ENCODE peak calls at places on chromosome 14, in four cellular contexts. One of them, this sample, is unnamed.

GRCh38 chr14:78088941-78089340 is 81.2 kb upstream of the NRXN3 start:
- DNase-seq in astrocyte of the cerebellum: no peak
- DNase-seq in spleen: no peak
- DNase-seq in upper lobe of left lung: no peak
- DNase-seq in this sample: no peak

GRCh38 chr14:91058017-91058675 is 2.3 kb downstream of the RPS6KA5 start:
- DNase-seq in spleen: no peak
- DNase-seq in astrocyte of the cerebellum: no peak
- DNase-seq in upper lobe of left lung: no peak
- DNase-seq in this sample: no peak

GRCh38 chr14:35332517-35333346 is 40.5 kb downstream of the PSMA6 start:
- DNase-seq in upper lobe of left lung: peak; percentile 82
- DNase-seq in spleen: no peak
- DNase-seq in astrocyte of the cerebellum: no peak
- DNase-seq in this sample: no peak

GRCh38 chr14:69354383-69355154 is 43.5 kb downstream of the ERH start:
- DNase-seq in upper lobe of left lung: no peak
- DNase-seq in astrocyte of the cerebellum: no peak
- DNase-seq in spleen: peak; percentile 88
- DNase-seq in this sample: no peak

GRCh38 chr14:52850520-52850919 is 59.1 kb upstream of the GNPNAT1 start:
- DNase-seq in upper lobe of left lung: no peak
- DNase-seq in astrocyte of the cerebellum: no peak
- DNase-seq in spleen: no peak
- DNase-seq in this sample: no peak

GRCh38 chr14:42095155-42095554 is 488.5 kb downstream of the LRFN5 start:
- DNase-seq in spleen: peak; percentile 65
- DNase-seq in upper lobe of left lung: no peak
- DNase-seq in astrocyte of the cerebellum: no peak
- DNase-seq in this sample: no peak

GRCh38 chr14:51828017-51828797 is 32.2 kb upstream of the GNG2 start:
- DNase-seq in astrocyte of the cerebellum: peak; percentile 20
- DNase-seq in upper lobe of left lung: peak; percentile 81
- DNase-seq in spleen: peak; percentile 90
- DNase-seq in this sample: no peak

GRCh38 chr14:36655963-36656768 is 5.5 kb upstream of the PAX9 start:
- DNase-seq in upper lobe of left lung: no peak
- DNase-seq in astrocyte of the cerebellum: no peak
- DNase-seq in spleen: no peak
- DNase-seq in this sample: peak; percentile 73

GRCh38 chr14:103207038-103207403 is 83.8 kb downstream of the TNFAIP2 start:
- DNase-seq in upper lobe of left lung: peak; percentile 45
- DNase-seq in astrocyte of the cerebellum: no peak
- DNase-seq in spleen: no peak
- DNase-seq in this sample: no peak

GRCh38 chr14:55336161-55336560 is 64.9 kb downstream of the FBXO34 start:
- DNase-seq in astrocyte of the cerebellum: no peak
- DNase-seq in spleen: no peak
- DNase-seq in upper lobe of left lung: no peak
- DNase-seq in this sample: no peak

GRCh38 chr14:73231874-73232851 is 5.1 kb upstream of the PAPLN start:
- DNase-seq in upper lobe of left lung: no peak
- DNase-seq in spleen: no peak
- DNase-seq in astrocyte of the cerebellum: no peak
- DNase-seq in this sample: no peak

GRCh38 chr14:53450871-53451270 is 297.7 kb upstream of the DDHD1 start:
- DNase-seq in upper lobe of left lung: peak; percentile 41
- DNase-seq in spleen: no peak
- DNase-seq in astrocyte of the cerebellum: no peak
- DNase-seq in this sample: no peak

GRCh38 chr14:23208286-23208685 is 24.8 kb upstream of the SLC7A8 start:
- DNase-seq in astrocyte of the cerebellum: no peak
- DNase-seq in upper lobe of left lung: no peak
- DNase-seq in spleen: no peak
- DNase-seq in this sample: no peak

GRCh38 chr14:76382495-76382832 is 6.5 kb downstream of the ESRRB start:
- DNase-seq in upper lobe of left lung: no peak
- DNase-seq in spleen: no peak
- DNase-seq in astrocyte of the cerebellum: no peak
- DNase-seq in this sample: no peak

GRCh38 chr14:38138581-38139138 is 69.0 kb upstream of the SSTR1 start:
- DNase-seq in spleen: no peak
- DNase-seq in upper lobe of left lung: no peak
- DNase-seq in astrocyte of the cerebellum: no peak
- DNase-seq in this sample: no peak

GRCh38 chr14:75143761-75144527 is 17.1 kb upstream of the NEK9 start:
- DNase-seq in astrocyte of the cerebellum: no peak
- DNase-seq in upper lobe of left lung: no peak
- DNase-seq in spleen: no peak
- DNase-seq in this sample: no peak

GRCh38 chr14:68939893-68940613 is 39.0 kb downstream of the ACTN1 start:
- DNase-seq in spleen: no peak
- DNase-seq in astrocyte of the cerebellum: peak; percentile 99
- DNase-seq in upper lobe of left lung: no peak
- DNase-seq in this sample: no peak

GRCh38 chr14:55136868-55137785 is 8.1 kb downstream of the LGALS3 start:
- DNase-seq in astrocyte of the cerebellum: peak; percentile 89
- DNase-seq in spleen: no peak
- DNase-seq in upper lobe of left lung: no peak
- DNase-seq in this sample: no peak

GRCh38 chr14:32800320-32800719 is 138.4 kb upstream of the NPAS3 start:
- DNase-seq in astrocyte of the cerebellum: no peak
- DNase-seq in upper lobe of left lung: no peak
- DNase-seq in spleen: no peak
- DNase-seq in this sample: no peak

GRCh38 chr14:92473261-92473946 is 40.2 kb upstream of the RIN3 start:
- DNase-seq in astrocyte of the cerebellum: peak; percentile 31
- DNase-seq in upper lobe of left lung: peak; percentile 54
- DNase-seq in spleen: no peak
- DNase-seq in this sample: peak; percentile 49

GRCh38 chr14:46322730-46323425 is 328.7 kb downstream of the RPL10L start:
- DNase-seq in astrocyte of the cerebellum: no peak
- DNase-seq in spleen: no peak
- DNase-seq in upper lobe of left lung: no peak
- DNase-seq in this sample: no peak

GRCh38 chr14:69711471-69712216 is 55.3 kb upstream of the SRSF5 start:
- DNase-seq in spleen: peak; percentile 76
- DNase-seq in astrocyte of the cerebellum: no peak
- DNase-seq in upper lobe of left lung: peak; percentile 77
- DNase-seq in this sample: no peak

GRCh38 chr14:50830044-50830931 is 674 bp downstream of the NIN start:
- DNase-seq in upper lobe of left lung: peak; percentile 59
- DNase-seq in spleen: peak; percentile 94
- DNase-seq in astrocyte of the cerebellum: no peak
- DNase-seq in this sample: peak; percentile 73

GRCh38 chr14:92414685-92415084 is 91.7 kb downstream of the SLC24A4 start:
- DNase-seq in upper lobe of left lung: peak; percentile 32
- DNase-seq in astrocyte of the cerebellum: no peak
- DNase-seq in spleen: no peak
- DNase-seq in this sample: no peak

GRCh38 chr14:64442300-64442988 is 22.9 kb upstream of the AKAP5 start:
- DNase-seq in upper lobe of left lung: no peak
- DNase-seq in spleen: no peak
- DNase-seq in astrocyte of the cerebellum: no peak
- DNase-seq in this sample: no peak

GRCh38 chr14:98606041-98606640 is 665.9 kb downstream of the BCL11B start:
- DNase-seq in astrocyte of the cerebellum: no peak
- DNase-seq in spleen: no peak
- DNase-seq in upper lobe of left lung: no peak
- DNase-seq in this sample: no peak

GRCh38 chr14:103618999-103619398 is 10.0 kb upstream of the KLC1 start:
- DNase-seq in astrocyte of the cerebellum: no peak
- DNase-seq in spleen: no peak
- DNase-seq in upper lobe of left lung: no peak
- DNase-seq in this sample: no peak

GRCh38 chr14:75888933-75889332 is 92.9 kb downstream of the TGFB3 start:
- DNase-seq in spleen: no peak
- DNase-seq in astrocyte of the cerebellum: no peak
- DNase-seq in upper lobe of left lung: no peak
- DNase-seq in this sample: no peak

DNA sequence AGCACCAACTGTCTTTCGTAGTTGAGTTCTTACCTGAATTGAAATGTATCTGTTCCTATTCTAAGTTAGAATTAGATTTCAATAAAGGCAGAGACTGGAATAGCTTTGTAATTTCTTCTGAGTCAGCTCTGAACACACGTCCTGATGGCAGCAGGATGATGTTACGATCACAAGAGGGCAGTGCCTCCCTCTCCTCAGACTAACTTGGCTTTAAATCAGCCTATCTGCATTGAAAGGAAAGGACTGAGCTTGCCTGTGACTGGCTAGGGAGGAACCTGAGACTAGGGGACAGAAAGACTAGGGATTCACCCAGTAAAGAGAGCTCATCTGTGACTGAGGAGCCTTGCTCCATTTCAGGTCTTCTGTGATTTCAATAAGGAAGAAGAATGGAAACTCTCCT is 323.7 kb upstream of the OR4E1 start:
- DNase-seq in upper lobe of left lung: no peak
- DNase-seq in spleen: no peak
- DNase-seq in astrocyte of the cerebellum: no peak
- DNase-seq in this sample: no peak
- TF ChIP-seq CTCF in upper lobe of left lung: no peak
- TF ChIP-seq CTCF in spleen: no peak
- TF ChIP-seq CTCF in astrocyte of the cerebellum: peak; percentile 4
- TF ChIP-seq CTCF in this sample: peak; percentile 53

DNA sequence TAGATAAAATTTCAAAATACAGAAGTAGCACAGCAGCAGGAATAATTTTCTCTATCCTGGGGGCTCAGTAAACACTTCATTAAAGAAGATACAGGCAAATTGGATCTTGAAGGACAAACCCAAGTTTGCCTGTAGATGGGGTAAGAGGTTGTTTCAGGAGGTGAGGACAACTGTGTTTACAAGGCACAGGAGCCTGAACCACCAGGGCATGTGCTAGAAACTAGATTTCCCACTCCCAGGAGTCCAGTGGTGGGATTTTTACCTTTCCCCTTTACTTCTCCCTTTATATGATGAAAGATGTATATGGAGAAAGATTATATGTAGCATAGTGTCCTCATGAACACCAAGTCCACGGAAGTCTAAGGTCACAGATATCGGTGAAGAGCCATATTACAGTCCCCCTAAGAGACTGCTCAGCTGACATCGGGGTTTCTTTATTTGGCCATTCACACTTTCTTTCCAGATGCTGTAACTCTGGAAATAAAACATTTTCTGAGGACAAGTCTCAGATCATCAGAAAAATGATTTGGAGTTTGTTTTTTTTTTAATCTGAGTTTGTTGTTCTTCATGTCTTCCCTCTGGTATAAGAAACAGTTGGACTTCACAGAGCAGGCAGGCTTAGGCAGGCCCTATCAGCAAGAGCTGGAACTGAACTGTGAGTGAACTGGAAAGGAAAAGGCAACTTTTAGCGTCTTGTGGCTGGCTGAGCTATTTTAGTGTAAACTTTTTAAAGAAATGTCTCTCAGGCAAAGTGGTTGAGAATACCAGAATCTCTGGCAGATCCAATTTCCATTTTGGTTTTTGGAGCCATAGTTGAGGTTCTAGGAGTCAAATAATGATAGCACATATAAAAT is 8.0 kb upstream of the EVL start:
- DNase-seq in upper lobe of left lung: no peak
- DNase-seq in astrocyte of the cerebellum: no peak
- DNase-seq in spleen: no peak
- DNase-seq in this sample: no peak
- TF ChIP-seq CTCF in upper lobe of left lung: peak; percentile 13
- TF ChIP-seq CTCF in astrocyte of the cerebellum: peak; percentile 26
- TF ChIP-seq CTCF in spleen: peak; percentile 21
- TF ChIP-seq CTCF in this sample: peak; percentile 28

GRCh38 chr14:100680439-100681051 is 46.1 kb upstream of the DLK1 start:
- DNase-seq in astrocyte of the cerebellum: no peak
- DNase-seq in upper lobe of left lung: no peak
- DNase-seq in spleen: no peak
- DNase-seq in this sample: no peak

GRCh38 chr14:100677925-100678765 is 48.5 kb upstream of the DLK1 start:
- DNase-seq in spleen: no peak
- DNase-seq in upper lobe of left lung: no peak
- DNase-seq in astrocyte of the cerebellum: peak; percentile 78
- DNase-seq in this sample: no peak

GRCh38 chr14:100679170-100679569 is 47.5 kb upstream of the DLK1 start:
- DNase-seq in upper lobe of left lung: no peak
- DNase-seq in spleen: no peak
- DNase-seq in astrocyte of the cerebellum: no peak
- DNase-seq in this sample: no peak

GRCh38 chr14:100681111-100681510 is 45.6 kb upstream of the DLK1 start:
- DNase-seq in spleen: no peak
- DNase-seq in astrocyte of the cerebellum: no peak
- DNase-seq in upper lobe of left lung: no peak
- DNase-seq in this sample: no peak

DNA sequence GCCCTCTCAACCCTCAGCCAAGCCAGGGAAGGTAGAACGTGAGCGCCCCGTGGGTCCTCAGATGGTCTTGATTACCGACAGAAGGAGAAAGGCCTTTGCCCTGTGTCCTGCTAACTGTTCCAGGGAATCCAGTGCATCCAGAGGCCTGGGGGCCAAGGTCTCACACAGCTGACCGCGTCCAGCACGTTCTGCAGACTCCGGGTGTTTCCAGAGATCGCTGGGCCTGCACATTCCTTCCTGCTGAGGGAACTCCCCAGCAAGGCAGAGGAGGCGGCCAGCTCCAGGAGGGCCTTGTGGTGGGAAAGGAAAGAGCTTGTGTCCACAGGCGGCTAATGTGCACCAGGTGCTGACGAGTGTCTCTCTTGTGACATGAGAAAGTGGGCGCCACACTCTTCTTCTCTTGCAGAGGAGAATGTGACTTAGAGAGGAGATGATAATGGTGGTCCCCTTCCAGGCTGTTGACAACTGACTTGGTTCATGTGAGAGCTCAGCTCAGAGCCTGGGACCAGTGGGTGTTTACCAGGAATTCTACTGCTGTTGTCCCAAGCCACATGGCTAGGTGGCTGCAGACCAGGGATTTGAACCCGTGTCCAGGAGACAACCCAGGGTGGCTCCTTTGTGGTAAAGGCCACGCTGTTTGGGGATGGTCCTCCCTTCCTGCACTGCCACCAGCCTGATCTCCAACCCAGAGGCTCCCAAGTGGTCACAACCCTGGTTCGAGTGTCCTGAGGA is 46.8 kb upstream of the DLK1 start:
- DNase-seq in astrocyte of the cerebellum: peak; percentile 83
- DNase-seq in upper lobe of left lung: no peak
- DNase-seq in spleen: peak; percentile 84
- DNase-seq in this sample: no peak
- TF ChIP-seq CTCF in astrocyte of the cerebellum: peak; percentile 44
- TF ChIP-seq CTCF in upper lobe of left lung: no peak
- TF ChIP-seq CTCF in spleen: no peak
- TF ChIP-seq CTCF in this sample: no peak

DNA sequence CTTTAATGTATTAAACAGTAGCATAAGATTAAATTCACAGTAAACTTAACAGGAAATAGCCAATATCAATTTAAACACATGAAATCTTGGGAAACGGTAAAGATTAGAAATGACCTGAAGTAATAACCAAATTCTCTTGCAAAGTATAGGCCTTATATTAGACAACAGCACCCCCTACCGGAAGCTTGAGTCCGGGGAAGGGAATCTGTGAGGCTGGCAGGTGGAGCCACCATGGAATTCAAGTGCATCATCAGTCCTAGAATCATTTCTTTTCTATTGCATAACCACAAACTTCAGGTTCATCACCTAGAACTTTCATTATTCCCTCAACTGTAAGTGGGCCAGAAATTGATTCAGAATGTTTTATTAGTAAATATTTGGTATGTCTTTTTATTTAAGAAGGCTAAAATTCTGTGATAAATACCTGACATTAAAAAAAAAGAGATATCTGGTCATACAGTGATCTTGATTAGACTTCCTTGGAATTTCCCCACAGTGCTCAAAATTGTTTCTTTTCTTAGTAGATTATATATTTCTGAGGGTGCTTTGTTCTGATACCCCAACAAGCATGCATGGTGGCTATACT is 48.6 kb downstream of the AP5M1 start:
- DNase-seq in upper lobe of left lung: peak; percentile 64
- DNase-seq in spleen: peak; percentile 76
- DNase-seq in astrocyte of the cerebellum: peak; percentile 75
- DNase-seq in this sample: peak; percentile 75
- TF ChIP-seq CTCF in upper lobe of left lung: peak; percentile 61
- TF ChIP-seq CTCF in spleen: peak; percentile 63
- TF ChIP-seq CTCF in astrocyte of the cerebellum: peak; percentile 92
- TF ChIP-seq CTCF in this sample: peak; percentile 98

This sample was measured in type B pancreatic cell.